ENCODE peak calls at places on chromosomes 4 and X, in five cellular contexts. G is ureter, D is foreskin melanocyte, X is NCI-H1105, F is transverse colon. B is an unnamed sample.

GRCh38 chr4:88062843-88063242 is 55.4 kb downstream of the PKD2 start:
- DNase-seq in F (no peak), D (no peak), X (no peak), G (no peak), B (no peak)

GRCh38 chrX:13093489-13094140 is 49.2 kb upstream of the FAM9C start:
- DNase-seq in F (no peak), G (no peak), D (no peak), X (no peak), B (no peak)

GRCh38 chr4:85952518-85952917 is 407.3 kb downstream of the MAPK10 start:
- DNase-seq in D (no peak), G (no peak), X (no peak), F (no peak), B (no peak)

GRCh38 chr4:174318829-174319764 is 35.4 kb downstream of the CEP44 start:
- DNase-seq in F (no peak), D (peak), G (no peak), X (no peak), B (peak)

GRCh38 chr4:153927546-153927945 is 138.7 kb upstream of the SFRP2 start:
- DNase-seq in X (no peak), D (no peak), F (no peak), G (no peak), B (no peak)

GRCh38 chr4:17324431-17324830 is 187.5 kb downstream of the QDPR start:
- DNase-seq in X (no peak), D (peak), F (peak), G (no peak), B (peak)

GRCh38 chrX:14936561-14936960 is 63.3 kb downstream of the MOSPD2 start:
- DNase-seq in X (no peak), D (peak), G (no peak), F (no peak), B (no peak)

GRCh38 chr4:1061372-1061700 is 49.9 kb downstream of the FGFRL1 start:
- DNase-seq in D (no peak), X (no peak), G (no peak), F (no peak), B (no peak)

GRCh38 chr4:1336079-1336478 is 10.9 kb upstream of the UVSSA start:
- DNase-seq in D (no peak), F (no peak), X (no peak), G (no peak), B (no peak)

B was measured in iPS-NIHi11.